ENCODE peak calls at places on chromosomes 16 and 17, in seven cellular contexts. One of them, this sample, is unnamed.

GRCh38 chr16:59463776-59464175 is 729.7 kb upstream of the GOT2 start:
- DNase-seq in Peyer's patch: no peak
- DNase-seq in IMR-90: peak
- DNase-seq in H54: no peak
- DNase-seq in HCT116: no peak
- DNase-seq in prostate gland: no peak
- DNase-seq in upper lobe of left lung: no peak
- DNase-seq in this sample: no peak

GRCh38 chr17:2435852-2436251 is 35.0 kb upstream of the MNT start:
- DNase-seq in upper lobe of left lung: no peak
- DNase-seq in H54: no peak
- DNase-seq in prostate gland: no peak
- DNase-seq in IMR-90: no peak
- DNase-seq in HCT116: no peak
- DNase-seq in Peyer's patch: no peak
- DNase-seq in this sample: peak

GRCh38 chr17:39738568-39738901 is 797 bp downstream of the GRB7 start:
- DNase-seq in HCT116: no peak
- DNase-seq in upper lobe of left lung: no peak
- DNase-seq in H54: no peak
- DNase-seq in prostate gland: peak
- DNase-seq in Peyer's patch: peak
- DNase-seq in IMR-90: no peak
- DNase-seq in this sample: peak

GRCh38 chr17:81253358-81254131 is 14.4 kb downstream of the NDUFAF8 start:
- DNase-seq in IMR-90: peak
- DNase-seq in Peyer's patch: peak
- DNase-seq in upper lobe of left lung: no peak
- DNase-seq in HCT116: no peak
- DNase-seq in H54: no peak
- DNase-seq in prostate gland: peak
- DNase-seq in this sample: no peak

GRCh38 chr16:21656795-21657768 is 4.7 kb upstream of the IGSF6 start:
- DNase-seq in HCT116: peak
- DNase-seq in Peyer's patch: peak
- DNase-seq in H54: peak
- DNase-seq in prostate gland: no peak
- DNase-seq in upper lobe of left lung: no peak
- DNase-seq in IMR-90: peak
- DNase-seq in this sample: no peak

GRCh38 chr17:28406478-28406824 is 439 bp upstream of the SLC46A1 start:
- DNase-seq in H54: no peak
- DNase-seq in IMR-90: no peak
- DNase-seq in upper lobe of left lung: no peak
- DNase-seq in Peyer's patch: no peak
- DNase-seq in HCT116: no peak
- DNase-seq in prostate gland: no peak
- DNase-seq in this sample: no peak

GRCh38 chr16:53100889-53101288 is 46.1 kb downstream of the CHD9 start:
- DNase-seq in IMR-90: no peak
- DNase-seq in upper lobe of left lung: no peak
- DNase-seq in prostate gland: peak
- DNase-seq in H54: no peak
- DNase-seq in Peyer's patch: no peak
- DNase-seq in HCT116: no peak
- DNase-seq in this sample: no peak

GRCh38 chr16:89422905-89423630 is 67.3 kb downstream of the ANKRD11 start:
- DNase-seq in upper lobe of left lung: no peak
- DNase-seq in IMR-90: peak
- DNase-seq in prostate gland: no peak
- DNase-seq in H54: peak
- DNase-seq in HCT116: no peak
- DNase-seq in Peyer's patch: peak
- DNase-seq in this sample: no peak

GRCh38 chr17:61425682-61426481 is 26.2 kb downstream of the TBX2 start:
- DNase-seq in H54: no peak
- DNase-seq in upper lobe of left lung: no peak
- DNase-seq in IMR-90: no peak
- DNase-seq in HCT116: peak
- DNase-seq in prostate gland: no peak
- DNase-seq in Peyer's patch: no peak
- DNase-seq in this sample: no peak

GRCh38 chr17:80071116-80071980 is 30.0 kb upstream of the GAA start:
- DNase-seq in upper lobe of left lung: no peak
- DNase-seq in Peyer's patch: peak
- DNase-seq in HCT116: no peak
- DNase-seq in H54: peak
- DNase-seq in prostate gland: peak
- DNase-seq in IMR-90: peak
- DNase-seq in this sample: no peak

GRCh38 chr17:74543406-74543805 is 2.5 kb downstream of the CD300C start:
- DNase-seq in prostate gland: no peak
- DNase-seq in upper lobe of left lung: no peak
- DNase-seq in Peyer's patch: no peak
- DNase-seq in IMR-90: no peak
- DNase-seq in HCT116: no peak
- DNase-seq in H54: no peak
- DNase-seq in this sample: no peak

GRCh38 chr17:32927724-32928526 is at the start of gene TMEM98:
- DNase-seq in upper lobe of left lung: peak
- DNase-seq in IMR-90: peak
- DNase-seq in Peyer's patch: peak
- DNase-seq in HCT116: no peak
- DNase-seq in prostate gland: no peak
- DNase-seq in H54: no peak
- DNase-seq in this sample: no peak

GRCh38 chr16:46607529-46607928 is 13.7 kb downstream of the SHCBP1 start:
- DNase-seq in prostate gland: no peak
- DNase-seq in Peyer's patch: no peak
- DNase-seq in IMR-90: peak
- DNase-seq in upper lobe of left lung: no peak
- DNase-seq in HCT116: peak
- DNase-seq in H54: no peak
- DNase-seq in this sample: no peak

GRCh38 chr16:54687043-54687655 is 243.5 kb upstream of the IRX5 start:
- DNase-seq in IMR-90: no peak
- DNase-seq in HCT116: no peak
- DNase-seq in upper lobe of left lung: no peak
- DNase-seq in prostate gland: no peak
- DNase-seq in Peyer's patch: no peak
- DNase-seq in H54: no peak
- DNase-seq in this sample: no peak

GRCh38 chr17:66655861-66656260 is 179.1 kb upstream of the CACNG5 start:
- DNase-seq in IMR-90: peak
- DNase-seq in H54: no peak
- DNase-seq in HCT116: no peak
- DNase-seq in Peyer's patch: no peak
- DNase-seq in upper lobe of left lung: no peak
- DNase-seq in prostate gland: no peak
- DNase-seq in this sample: no peak

DNA sequence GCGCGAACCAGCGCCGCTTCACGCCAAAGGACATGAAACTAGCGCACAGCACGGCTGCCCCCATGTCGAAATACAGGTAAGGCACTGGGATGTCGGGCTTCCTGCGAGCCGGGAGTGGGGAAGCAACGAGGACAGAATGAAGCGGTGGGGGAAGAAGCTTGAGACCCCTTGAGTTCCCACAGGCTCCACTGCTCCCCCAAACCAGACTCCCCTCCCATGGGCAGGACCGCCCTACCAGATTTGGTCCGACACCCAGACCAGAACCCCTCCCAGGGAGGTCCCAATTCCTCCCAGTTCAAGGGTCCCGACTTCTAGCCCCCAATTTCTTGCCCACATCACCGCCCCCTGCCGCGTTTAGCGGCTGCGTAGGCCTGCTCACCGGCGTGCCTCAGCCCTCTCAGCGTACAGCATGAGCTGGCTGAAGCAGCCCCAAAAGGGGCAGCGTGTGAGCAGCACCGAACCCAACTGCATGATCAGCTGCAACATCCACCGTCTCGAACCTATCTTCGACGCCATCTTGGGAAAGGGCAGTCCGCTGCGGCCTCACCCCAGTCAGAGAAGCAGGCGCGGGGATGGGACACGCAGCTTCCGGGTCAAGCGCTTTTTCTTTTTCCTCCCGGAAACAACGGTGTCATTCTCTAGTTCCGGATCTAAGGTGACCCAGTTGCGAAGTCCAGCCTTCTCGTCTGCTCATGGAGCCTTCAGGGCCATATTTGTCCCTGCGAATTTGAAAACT is at the start of gene TMEM101:
- DNase-seq in Peyer's patch: peak
- DNase-seq in IMR-90: peak
- DNase-seq in HCT116: peak
- DNase-seq in prostate gland: peak
- DNase-seq in upper lobe of left lung: peak
- DNase-seq in H54: peak
- DNase-seq in this sample: peak
- TF ChIP-seq POLR2A in Peyer's patch: peak
- TF ChIP-seq POLR2A in IMR-90: peak
- TF ChIP-seq POLR2A in HCT116: peak
- TF ChIP-seq POLR2A in prostate gland: peak
- TF ChIP-seq POLR2A in upper lobe of left lung: no peak
- TF ChIP-seq POLR2A in H54: peak
- TF ChIP-seq POLR2A in this sample: no peak

GRCh38 chr17:18246109-18246725 is 12.3 kb downstream of the FLII start:
- DNase-seq in IMR-90: no peak
- DNase-seq in Peyer's patch: no peak
- DNase-seq in HCT116: no peak
- DNase-seq in H54: no peak
- DNase-seq in prostate gland: no peak
- DNase-seq in upper lobe of left lung: peak
- DNase-seq in this sample: no peak

GRCh38 chr17:18248811-18249210 is 9.7 kb downstream of the FLII start:
- DNase-seq in H54: no peak
- DNase-seq in upper lobe of left lung: no peak
- DNase-seq in prostate gland: no peak
- DNase-seq in IMR-90: no peak
- DNase-seq in Peyer's patch: no peak
- DNase-seq in HCT116: no peak
- DNase-seq in this sample: no peak

GRCh38 chr17:18248300-18248731 is 10.2 kb downstream of the FLII start:
- DNase-seq in upper lobe of left lung: no peak
- DNase-seq in prostate gland: peak
- DNase-seq in Peyer's patch: peak
- DNase-seq in H54: peak
- DNase-seq in HCT116: no peak
- DNase-seq in IMR-90: peak
- DNase-seq in this sample: no peak

GRCh38 chr17:18247613-18248001 is 10.9 kb downstream of the FLII start:
- DNase-seq in upper lobe of left lung: peak
- DNase-seq in IMR-90: no peak
- DNase-seq in HCT116: no peak
- DNase-seq in Peyer's patch: peak
- DNase-seq in prostate gland: peak
- DNase-seq in H54: no peak
- DNase-seq in this sample: no peak

GRCh38 chr17:18246880-18247612 is 11.5 kb downstream of the FLII start:
- DNase-seq in IMR-90: peak
- DNase-seq in HCT116: no peak
- DNase-seq in upper lobe of left lung: peak
- DNase-seq in H54: peak
- DNase-seq in Peyer's patch: peak
- DNase-seq in prostate gland: peak
- DNase-seq in this sample: peak
- TF ChIP-seq POLR2A in IMR-90: no peak
- TF ChIP-seq POLR2A in HCT116: no peak
- TF ChIP-seq POLR2A in upper lobe of left lung: no peak
- TF ChIP-seq POLR2A in H54: no peak
- TF ChIP-seq POLR2A in Peyer's patch: no peak
- TF ChIP-seq POLR2A in prostate gland: no peak
- TF ChIP-seq POLR2A in this sample: no peak

DNA sequence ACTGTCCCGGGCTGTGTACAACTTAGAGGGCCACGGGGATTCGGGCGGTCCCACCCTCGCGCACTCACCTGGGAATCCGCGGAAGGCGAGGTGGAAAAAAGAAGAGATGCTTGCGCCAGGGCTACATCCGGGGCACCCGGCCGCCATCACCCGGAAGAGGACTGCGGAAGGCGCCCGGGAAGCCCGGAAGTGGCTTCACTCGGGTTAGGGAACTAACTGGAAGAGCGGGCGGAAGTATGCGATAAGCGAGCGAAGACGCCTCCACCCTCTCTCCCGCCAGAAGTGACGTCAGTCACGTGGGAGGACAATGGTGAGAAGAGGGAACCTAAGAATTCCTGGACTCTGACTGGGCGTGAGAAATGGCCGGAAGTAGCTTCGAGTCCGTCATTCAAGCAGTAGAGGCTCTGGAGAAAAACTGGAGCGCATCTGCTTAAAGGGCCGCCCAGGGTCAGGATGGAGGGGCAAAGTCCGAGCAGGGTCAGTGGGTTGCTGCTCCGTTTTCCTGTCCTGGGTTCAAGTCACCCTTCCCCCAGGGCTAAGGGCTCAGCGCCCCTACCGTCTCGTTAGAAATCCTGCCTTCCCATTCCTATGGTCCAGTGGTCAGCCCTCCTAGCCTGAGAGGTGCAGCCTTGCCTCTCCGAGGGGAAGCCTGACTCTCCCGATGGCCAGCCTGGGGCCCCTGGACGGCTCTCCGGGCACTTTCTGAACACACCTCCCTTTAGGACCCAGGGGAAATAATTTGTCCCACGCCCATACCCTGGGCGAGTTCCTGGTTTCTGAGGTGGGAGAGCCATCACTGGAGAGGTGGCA is at the start of gene CD2BP2:
- DNase-seq in upper lobe of left lung: peak
- DNase-seq in Peyer's patch: peak
- DNase-seq in prostate gland: peak
- DNase-seq in H54: peak
- DNase-seq in IMR-90: peak
- DNase-seq in HCT116: peak
- DNase-seq in this sample: peak
- TF ChIP-seq POLR2A in upper lobe of left lung: no peak
- TF ChIP-seq POLR2A in Peyer's patch: peak
- TF ChIP-seq POLR2A in prostate gland: peak
- TF ChIP-seq POLR2A in H54: peak
- TF ChIP-seq POLR2A in IMR-90: peak
- TF ChIP-seq POLR2A in HCT116: peak
- TF ChIP-seq POLR2A in this sample: no peak

DNA sequence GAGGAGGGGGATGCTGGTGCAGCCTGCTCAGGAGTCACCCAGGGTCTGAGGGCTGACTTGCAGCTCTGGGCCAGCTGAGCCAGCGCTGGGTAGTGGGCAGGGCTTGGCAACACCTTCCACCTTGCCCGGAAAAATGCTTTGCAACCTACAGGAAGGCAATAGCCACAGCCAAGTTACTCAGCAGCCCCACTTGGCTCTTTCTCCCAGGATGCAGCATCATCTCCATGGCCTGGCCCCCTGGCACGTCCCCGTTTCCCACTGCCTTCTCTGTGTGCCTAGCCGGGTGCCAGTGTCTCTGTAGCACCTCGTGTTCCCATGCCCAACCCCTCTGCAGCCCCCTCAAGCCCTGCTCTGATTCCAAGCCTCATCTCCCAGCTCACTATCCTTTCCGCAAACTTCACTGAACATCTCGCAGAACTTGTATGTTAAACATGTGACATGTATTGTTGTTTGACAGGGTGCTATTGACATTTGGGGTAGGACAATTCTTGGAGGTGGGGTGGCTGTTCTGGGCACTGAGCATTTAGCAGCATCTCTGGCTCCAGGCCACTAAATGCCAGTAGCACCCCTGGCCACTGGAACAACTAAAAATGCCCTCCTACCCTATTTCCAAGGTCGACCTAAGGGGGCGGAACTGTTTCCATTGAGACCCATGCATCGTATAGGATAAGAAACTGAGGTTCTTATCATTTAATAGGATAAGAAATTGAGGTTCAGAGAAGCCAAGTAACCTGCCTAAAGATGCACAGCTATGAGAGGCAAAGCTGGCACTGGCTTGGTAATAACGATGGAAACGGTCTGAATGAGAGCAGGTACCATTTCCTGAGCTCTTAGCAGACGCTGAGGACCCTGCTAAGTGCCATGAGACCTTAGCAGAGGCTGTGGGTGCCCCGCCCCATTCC is 12.2 kb downstream of the DEXI start:
- DNase-seq in Peyer's patch: no peak
- DNase-seq in upper lobe of left lung: peak
- DNase-seq in prostate gland: no peak
- DNase-seq in H54: no peak
- DNase-seq in HCT116: no peak
- DNase-seq in IMR-90: no peak
- DNase-seq in this sample: no peak
- TF ChIP-seq POLR2A in Peyer's patch: no peak
- TF ChIP-seq POLR2A in upper lobe of left lung: no peak
- TF ChIP-seq POLR2A in prostate gland: no peak
- TF ChIP-seq POLR2A in H54: no peak
- TF ChIP-seq POLR2A in HCT116: no peak
- TF ChIP-seq POLR2A in IMR-90: no peak
- TF ChIP-seq POLR2A in this sample: no peak